ENCODE peak calls at places on chromosomes 12 and 14, in four cellular contexts. One of them, this sample, is unnamed.

GRCh38 chr12:2795291-2796186 is 769 bp downstream of the FKBP4 start:
- DNase-seq in K562: peak; percentile 80
- DNase-seq in H9: peak; percentile 59
- DNase-seq in activated B cell treated with CpG ODN at 0.5 μM for 24 hours: peak; percentile 78
- DNase-seq in this sample: no peak

GRCh38 chr12:51749201-51749985 is 99.1 kb downstream of the FIGNL2 start:
- DNase-seq in K562: no peak
- DNase-seq in H9: no peak
- DNase-seq in activated B cell treated with CpG ODN at 0.5 μM for 24 hours: no peak
- DNase-seq in this sample: no peak

GRCh38 chr12:93571854-93572711 is at the start of gene SOCS2:
- DNase-seq in K562: peak; percentile 82
- DNase-seq in H9: peak; percentile 69
- DNase-seq in activated B cell treated with CpG ODN at 0.5 μM for 24 hours: peak; percentile 37
- DNase-seq in this sample: no peak

GRCh38 chr12:91954326-91954725 is 191.3 kb downstream of the BTG1 start:
- DNase-seq in K562: no peak
- DNase-seq in H9: no peak
- DNase-seq in activated B cell treated with CpG ODN at 0.5 μM for 24 hours: no peak
- DNase-seq in this sample: no peak

GRCh38 chr14:20489093-20489994 is 16.0 kb upstream of the RNASE10 start:
- DNase-seq in K562: no peak
- DNase-seq in H9: no peak
- DNase-seq in activated B cell treated with CpG ODN at 0.5 μM for 24 hours: no peak
- DNase-seq in this sample: no peak

GRCh38 chr14:44712095-44712822 is 205.2 kb upstream of the FSCB start:
- DNase-seq in K562: no peak
- DNase-seq in H9: no peak
- DNase-seq in activated B cell treated with CpG ODN at 0.5 μM for 24 hours: no peak
- DNase-seq in this sample: no peak

GRCh38 chr12:64779349-64779974 is 20.3 kb upstream of the GNS start:
- DNase-seq in K562: no peak
- DNase-seq in H9: no peak
- DNase-seq in activated B cell treated with CpG ODN at 0.5 μM for 24 hours: no peak
- DNase-seq in this sample: no peak

GRCh38 chr14:64918216-64918615 is 4.0 kb downstream of the CHURC1 start:
- DNase-seq in K562: no peak
- DNase-seq in H9: no peak
- DNase-seq in activated B cell treated with CpG ODN at 0.5 μM for 24 hours: no peak
- DNase-seq in this sample: no peak

GRCh38 chr12:104929926-104930325 is 28.2 kb downstream of the SLC41A2 start:
- DNase-seq in K562: no peak
- DNase-seq in H9: no peak
- DNase-seq in activated B cell treated with CpG ODN at 0.5 μM for 24 hours: no peak
- DNase-seq in this sample: no peak

GRCh38 chr12:64670856-64671639 is 60.8 kb downstream of the RASSF3 start:
- DNase-seq in K562: peak; percentile 48
- DNase-seq in H9: no peak
- DNase-seq in activated B cell treated with CpG ODN at 0.5 μM for 24 hours: no peak
- DNase-seq in this sample: no peak

GRCh38 chr12:95146767-95147166 is 70.5 kb downstream of the FGD6 start:
- DNase-seq in K562: no peak
- DNase-seq in H9: no peak
- DNase-seq in activated B cell treated with CpG ODN at 0.5 μM for 24 hours: no peak
- DNase-seq in this sample: no peak

GRCh38 chr14:52259452-52259851 is 8.0 kb upstream of the PTGDR start:
- DNase-seq in K562: no peak
- DNase-seq in H9: no peak
- DNase-seq in activated B cell treated with CpG ODN at 0.5 μM for 24 hours: no peak
- DNase-seq in this sample: no peak

GRCh38 chr14:40981247-40981646 is 625.4 kb upstream of the LRFN5 start:
- DNase-seq in K562: no peak
- DNase-seq in H9: no peak
- DNase-seq in activated B cell treated with CpG ODN at 0.5 μM for 24 hours: no peak
- DNase-seq in this sample: no peak

GRCh38 chr14:76375484-76375883 is 453 bp upstream of the ESRRB start:
- DNase-seq in K562: no peak
- DNase-seq in H9: no peak
- DNase-seq in activated B cell treated with CpG ODN at 0.5 μM for 24 hours: no peak
- DNase-seq in this sample: no peak

GRCh38 chr12:105721915-105722314 is 391.4 kb downstream of the C12orf75 start:
- DNase-seq in K562: no peak
- DNase-seq in H9: no peak
- DNase-seq in activated B cell treated with CpG ODN at 0.5 μM for 24 hours: no peak
- DNase-seq in this sample: no peak

GRCh38 chr12:113853491-113853890 is 112.6 kb downstream of the RBM19 start:
- DNase-seq in K562: no peak
- DNase-seq in H9: no peak
- DNase-seq in activated B cell treated with CpG ODN at 0.5 μM for 24 hours: no peak
- DNase-seq in this sample: no peak

GRCh38 chr12:94172973-94173372 is 24.6 kb downstream of the PLXNC1 start:
- DNase-seq in K562: no peak
- DNase-seq in H9: no peak
- DNase-seq in activated B cell treated with CpG ODN at 0.5 μM for 24 hours: no peak
- DNase-seq in this sample: peak; percentile 91

GRCh38 chr14:26622611-26623010 is 24.8 kb upstream of the NOVA1 start:
- DNase-seq in K562: no peak
- DNase-seq in H9: no peak
- DNase-seq in activated B cell treated with CpG ODN at 0.5 μM for 24 hours: no peak
- DNase-seq in this sample: no peak

GRCh38 chr14:61466249-61466904 is 145.0 kb downstream of the PRKCH start:
- DNase-seq in K562: no peak
- DNase-seq in H9: peak; percentile 49
- DNase-seq in activated B cell treated with CpG ODN at 0.5 μM for 24 hours: no peak
- DNase-seq in this sample: no peak

GRCh38 chr14:32932921-32933622 is 5.6 kb upstream of the NPAS3 start:
- DNase-seq in K562: no peak
- DNase-seq in H9: peak; percentile 81
- DNase-seq in activated B cell treated with CpG ODN at 0.5 μM for 24 hours: no peak
- DNase-seq in this sample: no peak

GRCh38 chr12:8057839-8058238 is 8.3 kb downstream of the C3AR1 start:
- DNase-seq in K562: no peak
- DNase-seq in H9: no peak
- DNase-seq in activated B cell treated with CpG ODN at 0.5 μM for 24 hours: no peak
- DNase-seq in this sample: peak; percentile 74

GRCh38 chr14:101442451-101442850 is 118.8 kb upstream of the DIO3 start:
- DNase-seq in K562: peak; percentile 32
- DNase-seq in H9: no peak
- DNase-seq in activated B cell treated with CpG ODN at 0.5 μM for 24 hours: no peak
- DNase-seq in this sample: no peak

GRCh38 chr12:122349078-122349477 is 73.4 kb downstream of the CLIP1 start:
- DNase-seq in K562: no peak
- DNase-seq in H9: no peak
- DNase-seq in activated B cell treated with CpG ODN at 0.5 μM for 24 hours: no peak
- DNase-seq in this sample: no peak

GRCh38 chr14:55354500-55354899 is 57.1 kb downstream of the ATG14 start:
- DNase-seq in K562: peak; percentile 56
- DNase-seq in H9: peak; percentile 76
- DNase-seq in activated B cell treated with CpG ODN at 0.5 μM for 24 hours: no peak
- DNase-seq in this sample: no peak

GRCh38 chr12:14264316-14264715 is 101.2 kb upstream of the ATF7IP start:
- DNase-seq in K562: no peak
- DNase-seq in H9: no peak
- DNase-seq in activated B cell treated with CpG ODN at 0.5 μM for 24 hours: no peak
- DNase-seq in this sample: no peak

GRCh38 chr14:103880986-103881926 is 33.9 kb upstream of the PPP1R13B start:
- DNase-seq in K562: no peak
- DNase-seq in H9: no peak
- DNase-seq in activated B cell treated with CpG ODN at 0.5 μM for 24 hours: no peak
- DNase-seq in this sample: no peak
- TF ChIP-seq CTCF in K562: no peak
- TF ChIP-seq CTCF in H9: no peak
- TF ChIP-seq CTCF in activated B cell treated with CpG ODN at 0.5 μM for 24 hours: no peak
- TF ChIP-seq CTCF in this sample: no peak

DNA sequence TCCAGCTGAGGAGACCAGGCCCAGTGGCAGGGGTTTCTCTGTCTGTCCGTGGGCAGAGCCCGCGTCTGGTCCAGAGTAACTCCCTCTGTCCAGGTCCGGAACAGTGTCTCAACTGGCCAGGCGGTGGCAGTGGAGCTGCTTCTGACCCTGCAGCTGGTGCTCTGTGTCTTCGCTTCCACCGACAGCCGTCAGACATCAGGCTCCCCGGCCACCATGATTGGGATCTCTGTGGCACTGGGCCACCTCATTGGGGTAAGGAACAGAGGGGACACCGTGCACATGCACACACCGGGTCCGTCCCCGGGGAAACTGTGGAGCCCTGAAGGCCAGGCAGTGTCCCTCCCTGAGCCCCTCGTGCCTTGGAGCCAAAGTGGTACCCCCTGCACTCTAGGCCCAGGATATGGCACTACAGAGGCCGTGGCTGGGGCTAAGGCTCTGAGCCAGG is 1.5 kb downstream of the AQP6 start:
- DNase-seq in K562: peak; percentile 70
- DNase-seq in H9: peak; percentile 71
- DNase-seq in activated B cell treated with CpG ODN at 0.5 μM for 24 hours: no peak
- DNase-seq in this sample: peak; percentile 62
- TF ChIP-seq CTCF in K562: peak; percentile 72
- TF ChIP-seq CTCF in H9: peak; percentile 48
- TF ChIP-seq CTCF in activated B cell treated with CpG ODN at 0.5 μM for 24 hours: no peak
- TF ChIP-seq CTCF in this sample: peak; percentile 48

GRCh38 chr14:38211258-38211735 is 3.6 kb downstream of the SSTR1 start:
- DNase-seq in K562: no peak
- DNase-seq in H9: no peak
- DNase-seq in activated B cell treated with CpG ODN at 0.5 μM for 24 hours: no peak
- DNase-seq in this sample: no peak

GRCh38 chr14:38209572-38210159 is 2.0 kb downstream of the SSTR1 start:
- DNase-seq in K562: no peak
- DNase-seq in H9: no peak
- DNase-seq in activated B cell treated with CpG ODN at 0.5 μM for 24 hours: no peak
- DNase-seq in this sample: no peak

GRCh38 chr14:38208825-38209562 is 1.3 kb downstream of the SSTR1 start:
- DNase-seq in K562: no peak
- DNase-seq in H9: peak; percentile 60
- DNase-seq in activated B cell treated with CpG ODN at 0.5 μM for 24 hours: no peak
- DNase-seq in this sample: no peak

GRCh38 chr14:38210168-38210567 is 2.5 kb downstream of the SSTR1 start:
- DNase-seq in K562: no peak
- DNase-seq in H9: no peak
- DNase-seq in activated B cell treated with CpG ODN at 0.5 μM for 24 hours: no peak
- DNase-seq in this sample: no peak

DNA sequence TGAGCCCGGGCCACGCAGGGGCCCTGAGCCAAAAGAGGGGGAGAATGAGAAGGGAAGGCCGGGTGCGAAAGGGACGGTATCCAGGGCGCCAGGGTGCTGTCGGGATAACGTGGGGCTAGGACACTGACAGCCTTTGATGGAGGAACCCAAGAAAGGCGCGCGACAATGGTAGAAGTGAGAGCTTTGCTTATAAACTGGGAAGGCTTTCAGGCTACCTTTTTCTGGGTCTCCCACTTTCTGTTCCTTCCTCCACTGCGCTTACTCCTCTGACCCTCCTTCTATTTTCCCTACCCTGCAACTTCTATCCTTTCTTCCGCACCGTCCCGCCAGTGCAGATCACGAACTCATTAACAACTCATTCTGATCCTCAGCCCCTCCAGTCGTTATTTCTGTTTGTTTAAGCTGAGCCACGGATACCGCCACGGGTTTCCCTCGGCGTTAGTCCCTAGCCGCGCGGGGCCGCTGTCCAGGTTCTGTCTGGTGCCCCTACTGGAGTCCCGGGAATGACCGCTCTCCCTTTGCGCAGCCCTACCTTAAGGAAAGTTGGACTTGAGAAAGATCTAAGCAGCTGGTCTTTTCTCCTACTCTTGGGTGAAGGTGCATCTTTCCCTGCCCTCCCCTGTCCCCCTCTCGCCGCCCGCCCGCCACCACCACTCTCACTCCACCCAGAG is 3.0 kb downstream of the SSTR1 start:
- DNase-seq in K562: no peak
- DNase-seq in H9: no peak
- DNase-seq in activated B cell treated with CpG ODN at 0.5 μM for 24 hours: no peak
- DNase-seq in this sample: no peak
- TF ChIP-seq CTCF in K562: no peak
- TF ChIP-seq CTCF in H9: peak; percentile 45
- TF ChIP-seq CTCF in activated B cell treated with CpG ODN at 0.5 μM for 24 hours: no peak
- TF ChIP-seq CTCF in this sample: no peak

GRCh38 chr12:90253674-90254181 is 545.1 kb upstream of the ATP2B1 start:
- DNase-seq in K562: no peak
- DNase-seq in H9: peak; percentile 43
- DNase-seq in activated B cell treated with CpG ODN at 0.5 μM for 24 hours: peak; percentile 40
- DNase-seq in this sample: peak; percentile 90
- TF ChIP-seq CTCF in K562: no peak
- TF ChIP-seq CTCF in H9: peak; percentile 31
- TF ChIP-seq CTCF in activated B cell treated with CpG ODN at 0.5 μM for 24 hours: no peak
- TF ChIP-seq CTCF in this sample: peak; percentile 67

GRCh38 chr12:12081836-12082497 is 11.2 kb downstream of the BCL2L14 start:
- DNase-seq in K562: peak; percentile 56
- DNase-seq in H9: peak; percentile 45
- DNase-seq in activated B cell treated with CpG ODN at 0.5 μM for 24 hours: no peak
- DNase-seq in this sample: no peak
- TF ChIP-seq CTCF in K562: peak; percentile 50
- TF ChIP-seq CTCF in H9: peak; percentile 54
- TF ChIP-seq CTCF in activated B cell treated with CpG ODN at 0.5 μM for 24 hours: no peak
- TF ChIP-seq CTCF in this sample: no peak

GRCh38 chr14:37198273-37198598 is 499 bp downstream of the MIPOL1 start:
- DNase-seq in K562: no peak
- DNase-seq in H9: no peak
- DNase-seq in activated B cell treated with CpG ODN at 0.5 μM for 24 hours: no peak
- DNase-seq in this sample: no peak
- TF ChIP-seq CTCF in K562: no peak
- TF ChIP-seq CTCF in H9: no peak
- TF ChIP-seq CTCF in activated B cell treated with CpG ODN at 0.5 μM for 24 hours: no peak
- TF ChIP-seq CTCF in this sample: no peak

GRCh38 chr14:70896317-70896716 is 10.9 kb upstream of the PCNX1 start:
- DNase-seq in K562: no peak
- DNase-seq in H9: no peak
- DNase-seq in activated B cell treated with CpG ODN at 0.5 μM for 24 hours: no peak
- DNase-seq in this sample: no peak
- TF ChIP-seq CTCF in K562: no peak
- TF ChIP-seq CTCF in H9: no peak
- TF ChIP-seq CTCF in activated B cell treated with CpG ODN at 0.5 μM for 24 hours: no peak
- TF ChIP-seq CTCF in this sample: no peak

This sample was measured in CD14-positive monocyte.